ENCODE peak calls at places on chromosome 18, in ten cellular contexts. U is NAMALWA, P is heart left ventricle, N is Karpas-422, W is upper lobe of right lung, D is T-cell, Z is NT2/D1, G is endothelial cell, B is SK-N-DZ, T is non-pigmented ciliary epithelial cell. S is an unnamed sample.

GRCh38 chr18:3248670-3249359 is 1.2 kb downstream of the MYL12A start:
- DNase-seq in Z (no peak), U (peak), T (no peak), P (no peak), N (peak), W (no peak), G (no peak), B (no peak), D (no peak), S (no peak)

GRCh38 chr18:74303936-74304335 is 11.7 kb upstream of the C18orf63 start:
- DNase-seq in D (no peak), G (no peak), T (no peak), N (no peak), Z (no peak), P (no peak), U (no peak), W (no peak), B (no peak), S (no peak)

GRCh38 chr18:50218432-50219197 is 23.7 kb upstream of the MYO5B start:
- DNase-seq in T (peak), B (peak), P (no peak), Z (no peak), D (no peak), N (peak), G (peak), W (no peak), U (peak), S (no peak)

GRCh38 chr18:73340135-73340934 is 472.5 kb upstream of the NETO1 start:
- DNase-seq in N (no peak), B (no peak), P (no peak), G (no peak), W (no peak), Z (no peak), D (no peak), T (peak), U (no peak), S (no peak)

GRCh38 chr18:26322892-26323653 is 96.8 kb downstream of the TAF4B start:
- DNase-seq in N (no peak), W (no peak), B (no peak), U (no peak), Z (no peak), D (no peak), G (no peak), P (no peak), T (peak), S (no peak)

GRCh38 chr18:21298351-21298750 is 56.3 kb downstream of the GREB1L start:
- DNase-seq in D (no peak), T (no peak), N (no peak), U (no peak), P (no peak), Z (no peak), B (no peak), G (no peak), W (no peak), S (no peak)

GRCh38 chr18:45522371-45522770 is 92.9 kb upstream of the SLC14A2 start:
- DNase-seq in G (no peak), B (no peak), N (no peak), U (no peak), T (no peak), W (no peak), D (no peak), P (no peak), Z (no peak), S (no peak)

GRCh38 chr18:64410685-64411084 is 261.8 kb upstream of the LINC00305 start:
- DNase-seq in N (no peak), P (no peak), Z (no peak), U (no peak), T (no peak), D (no peak), G (no peak), B (no peak), W (no peak), S (no peak)

GRCh38 chr18:46243095-46243494 is 138.9 kb downstream of the HAUS1 start:
- DNase-seq in D (no peak), Z (no peak), W (no peak), U (no peak), G (no peak), T (no peak), B (no peak), P (no peak), N (no peak), S (no peak)

GRCh38 chr18:76587147-76587885 is 92.3 kb upstream of the ZNF516 start:
- DNase-seq in D (no peak), W (no peak), B (no peak), P (no peak), T (no peak), Z (no peak), U (no peak), N (no peak), G (no peak), S (no peak)

GRCh38 chr18:59249186-59249774 is 24.0 kb downstream of the RAX start:
- DNase-seq in U (peak), Z (peak), W (no peak), B (peak), G (peak), P (no peak), T (peak), N (peak), D (no peak), S (no peak)

GRCh38 chr18:2431836-2432235 is 139.5 kb downstream of the METTL4 start:
- DNase-seq in U (no peak), W (no peak), T (no peak), Z (no peak), D (no peak), G (no peak), B (no peak), P (no peak), N (no peak), S (no peak)

GRCh38 chr18:12777543-12777942 is 74.7 kb downstream of the PSMG2 start:
- DNase-seq in N (no peak), T (no peak), D (no peak), W (peak), U (no peak), P (no peak), Z (no peak), B (no peak), G (peak), S (no peak)

GRCh38 chr18:49135871-49136270 is 185.1 kb upstream of the SMAD7 start:
- DNase-seq in B (peak), Z (no peak), T (no peak), P (no peak), W (no peak), D (no peak), U (no peak), N (no peak), G (no peak), S (no peak)

GRCh38 chr18:77099501-77100370 is 32.8 kb downstream of the MBP start:
- DNase-seq in T (no peak), U (peak), W (no peak), N (no peak), Z (no peak), P (no peak), G (no peak), D (no peak), B (no peak), S (no peak)

GRCh38 chr18:11496561-11497172 is 112.7 kb upstream of the SLC35G4 start:
- DNase-seq in Z (no peak), G (no peak), B (no peak), U (no peak), T (no peak), N (no peak), D (no peak), P (no peak), W (no peak), S (no peak)

GRCh38 chr18:3345452-3345851 is 83.5 kb downstream of the MYL12B start:
- DNase-seq in N (no peak), D (no peak), B (no peak), T (no peak), G (no peak), W (no peak), P (no peak), Z (no peak), U (no peak), S (no peak)

GRCh38 chr18:74506405-74507119 is 10.4 kb downstream of the CNDP2 start:
- DNase-seq in U (no peak), D (no peak), T (no peak), W (no peak), Z (no peak), B (no peak), N (no peak), G (no peak), P (no peak), S (no peak)

GRCh38 chr18:29188760-29189159 is 1011.8 kb upstream of the CDH2 start:
- DNase-seq in B (no peak), T (no peak), N (no peak), D (no peak), G (no peak), U (no peak), W (no peak), P (no peak), Z (no peak), S (no peak)

GRCh38 chr18:11324956-11325873 is 175.8 kb upstream of the PIEZO2 start:
- DNase-seq in N (no peak), G (no peak), U (no peak), W (no peak), D (no peak), Z (no peak), B (no peak), T (peak), P (no peak), S (peak)

GRCh38 chr18:56298935-56299334 is 339.5 kb downstream of the TXNL1 start:
- DNase-seq in T (no peak), G (no peak), U (peak), P (no peak), Z (no peak), N (no peak), B (no peak), W (no peak), D (no peak), S (peak)

GRCh38 chr18:69658137-69658536 is 257.4 kb downstream of the DOK6 start:
- DNase-seq in Z (no peak), N (no peak), B (no peak), U (no peak), G (no peak), T (no peak), D (no peak), W (no peak), P (no peak), S (no peak)

GRCh38 chr18:50401888-50402287 is 27.0 kb downstream of the SKA1 start:
- DNase-seq in W (peak), T (no peak), D (no peak), N (no peak), Z (no peak), P (peak), B (peak), U (peak), G (no peak), S (no peak)

GRCh38 chr18:71189581-71189980 is 900.7 kb downstream of the SOCS6 start:
- DNase-seq in D (no peak), G (no peak), Z (no peak), T (no peak), P (no peak), W (no peak), U (no peak), N (no peak), B (no peak), S (no peak)

GRCh38 chr18:55781481-55781957 is 193.5 kb upstream of the TCF4 start:
- DNase-seq in B (peak), D (no peak), N (no peak), W (no peak), G (peak), T (peak), P (no peak), Z (peak), U (peak), S (peak)

GRCh38 chr18:34947711-34948125 is 93.5 kb upstream of the MAPRE2 start:
- DNase-seq in G (no peak), P (no peak), D (no peak), T (peak), U (no peak), B (no peak), Z (no peak), W (no peak), N (no peak), S (no peak)

GRCh38 chr18:12282436-12283039 is 25.5 kb upstream of the TUBB6 start:
- DNase-seq in B (no peak), W (no peak), T (peak), D (no peak), N (no peak), U (no peak), Z (no peak), P (peak), G (no peak), S (peak)

GRCh38 chr18:79584491-79585394 is 94.9 kb upstream of the CTDP1 start:
- DNase-seq in W (peak), U (no peak), T (no peak), D (no peak), P (peak), B (no peak), G (no peak), Z (no peak), N (no peak), S (no peak)

GRCh38 chr18:69947361-69948106 is at the start of gene CD226:
- DNase-seq in G (no peak), T (no peak), D (no peak), P (no peak), W (no peak), U (no peak), B (no peak), Z (no peak), N (no peak), S (no peak)